ENCODE peak calls at places on chromosomes 3 and 15, in five cellular contexts. E is hepatocyte, A is GM23248, J is neural progenitor cell, C is PC-3. F is an unnamed sample.

GRCh38 chr3:12766541-12766940 is 7.5 kb upstream of the TMEM40 start:
- DNase-seq in E (no peak), J (no peak), A (no peak), C (no peak), F (no peak)

GRCh38 chr3:64548200-64548889 is 139.5 kb downstream of the ADAMTS9 start:
- DNase-seq in A (peak; percentile 16), J (no peak), E (peak; percentile 43), C (no peak), F (no peak)

GRCh38 chr15:92797168-92798052 is 102.7 kb upstream of the CHD2 start:
- DNase-seq in A (peak; percentile 82), E (peak; percentile 91), C (peak; percentile 94), J (peak; percentile 89), F (peak; percentile 84)

GRCh38 chr3:159257954-159258353 is 456.1 kb downstream of the MFSD1 start:
- DNase-seq in C (no peak), A (no peak), J (no peak), E (no peak), F (no peak)

GRCh38 chr3:29668233-29668632 is 387.4 kb downstream of the RBMS3 start:
- DNase-seq in E (no peak), C (peak; percentile 29), J (no peak), A (no peak), F (no peak)

GRCh38 chr15:52252781-52253180 is 42.8 kb downstream of the MYO5C start:
- DNase-seq in J (no peak), A (peak; percentile 96), C (peak; percentile 93), E (peak; percentile 57), F (no peak)

GRCh38 chr3:38370861-38371260 is 24.3 kb downstream of the XYLB start:
- DNase-seq in J (no peak), E (no peak), C (no peak), A (no peak), F (no peak)

GRCh38 chr3:15535757-15536156 is 14.3 kb upstream of the COLQ start:
- DNase-seq in E (no peak), A (peak; percentile 48), C (peak; percentile 19), J (no peak), F (no peak)

GRCh38 chr3:87834327-87834726 is 224.5 kb downstream of the CGGBP1 start:
- DNase-seq in A (no peak), J (no peak), E (no peak), C (no peak), F (no peak)

GRCh38 chr15:70522323-70522966 is 240.9 kb downstream of the UACA start:
- DNase-seq in C (no peak), J (no peak), A (no peak), E (no peak), F (no peak)

GRCh38 chr3:11847607-11848006 is 922 bp upstream of the TAMM41 start:
- DNase-seq in A (peak; percentile 3), C (peak; percentile 37), J (no peak), E (no peak), F (peak; percentile 21)

GRCh38 chr3:115217678-115218451 is 70.8 kb upstream of the ZBTB20 start:
- DNase-seq in J (peak; percentile 70), C (peak; percentile 72), A (peak; percentile 91), E (peak; percentile 75), F (peak; percentile 68)

GRCh38 chr15:73755481-73755880 is 2.3 kb upstream of the INSYN1 start:
- DNase-seq in E (no peak), J (no peak), C (no peak), A (no peak), F (no peak)

GRCh38 chr15:67063689-67064606 is 1.5 kb upstream of the SMAD3 start:
- DNase-seq in C (no peak), E (peak; percentile 81), A (no peak), J (peak; percentile 79), F (no peak)

GRCh38 chr3:189188466-189188865 is 16.7 kb downstream of the TPRG1 start:
- DNase-seq in E (peak; percentile 66), A (no peak), J (no peak), C (peak; percentile 48), F (no peak)

GRCh38 chr3:48417529-48418108 is 12.3 kb downstream of the PLXNB1 start:
- DNase-seq in C (no peak), E (no peak), A (no peak), J (no peak), F (no peak)

GRCh38 chr3:66036586-66037061 is 2.1 kb downstream of the MAGI1 start:
- DNase-seq in E (peak; percentile 39), C (no peak), A (peak; percentile 19), J (peak; percentile 61), F (no peak)

GRCh38 chr15:74036271-74037170 is 42.0 kb downstream of the PML start:
- DNase-seq in A (peak; percentile 79), C (peak; percentile 69), J (peak; percentile 82), E (peak; percentile 79), F (no peak)

GRCh38 chr3:152488449-152488848 is 219.7 kb downstream of the MBNL1 start:
- DNase-seq in C (no peak), J (no peak), A (no peak), E (no peak), F (no peak)

GRCh38 chr15:29942144-29942543 is 119.9 kb upstream of the TJP1 start:
- DNase-seq in C (peak; percentile 35), J (peak; percentile 24), A (peak; percentile 19), E (no peak), F (no peak)

GRCh38 chr3:81788044-81788443 is 26.6 kb upstream of the GBE1 start:
- DNase-seq in J (no peak), E (no peak), A (no peak), C (no peak), F (no peak)

GRCh38 chr3:120853416-120853815 is 54.6 kb upstream of the STXBP5L start:
- DNase-seq in C (no peak), E (no peak), A (no peak), J (no peak), F (no peak)

GRCh38 chr3:120852412-120852811 is 55.6 kb upstream of the STXBP5L start:
- DNase-seq in J (no peak), C (no peak), A (no peak), E (no peak), F (no peak)

GRCh38 chr3:120846073-120846472 is 61.9 kb upstream of the STXBP5L start:
- DNase-seq in A (no peak), C (no peak), J (peak; percentile 75), E (no peak), F (no peak)

GRCh38 chr3:120850326-120851295 is 57.4 kb upstream of the STXBP5L start:
- DNase-seq in J (no peak), A (peak; percentile 81), C (no peak), E (no peak), F (no peak)

DNA sequence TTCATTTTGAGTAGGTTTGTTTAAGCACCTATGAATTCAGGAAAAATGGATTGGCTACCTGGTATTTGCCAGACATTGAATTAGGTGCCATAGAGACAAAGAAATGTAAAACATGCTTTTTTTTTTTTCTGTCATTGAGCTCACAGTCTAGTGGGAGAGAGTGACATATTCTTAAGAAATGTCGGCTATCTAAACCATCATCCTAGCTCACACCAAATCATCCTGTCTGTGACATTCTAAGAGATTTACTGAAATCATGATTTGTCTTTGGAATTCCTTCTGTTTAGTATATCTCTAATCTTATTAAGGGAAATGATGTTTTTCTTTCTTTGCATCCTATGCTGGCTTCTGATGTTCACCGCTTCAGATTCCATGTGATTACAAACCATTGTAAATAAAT is 59.5 kb upstream of the STXBP5L start:
- DNase-seq in C (no peak), E (no peak), J (no peak), A (no peak), F (no peak)
- H2AFZ ChIP-seq in C (no peak overlapping the region), E (no peak overlapping the region), J (no peak overlapping the region), A (no peak overlapping the region), F (no peak overlapping the region)

DNA sequence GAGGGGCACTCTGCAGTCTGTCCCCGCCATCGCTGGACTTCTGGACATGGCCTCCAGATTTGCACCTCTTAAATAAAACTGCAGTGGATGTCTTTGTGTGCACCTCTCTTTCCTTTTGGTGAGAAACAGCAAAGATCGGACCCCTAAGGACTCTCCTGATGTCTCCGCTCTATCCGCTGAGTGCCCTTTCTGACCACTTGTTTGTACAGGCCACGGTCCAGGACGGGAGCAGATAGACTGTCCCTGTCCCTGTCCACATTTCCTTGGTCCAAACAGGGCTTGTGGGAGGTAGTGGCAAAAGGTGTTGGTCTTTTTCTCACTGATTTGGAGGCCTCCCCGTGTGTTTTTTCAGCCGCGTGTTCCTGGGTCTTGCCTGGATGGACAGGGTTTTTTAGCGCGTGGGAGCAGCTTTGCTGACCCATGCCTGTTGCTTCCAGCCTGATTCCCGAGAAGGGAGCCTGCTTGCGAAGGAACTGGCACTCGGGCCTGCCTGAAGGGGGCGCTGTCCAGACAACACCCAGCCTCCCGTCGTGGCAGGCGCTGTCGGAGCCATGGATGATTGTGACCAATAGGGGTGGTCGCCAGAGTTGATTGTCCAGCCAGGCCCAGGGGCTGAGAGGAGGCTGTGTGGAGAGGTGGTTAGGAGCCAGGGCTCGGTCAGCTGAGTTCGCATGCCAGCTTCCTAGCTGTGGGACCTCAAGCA is 13.2 kb upstream of the STAB1 start:
- DNase-seq in E (no peak), C (no peak), A (peak; percentile 43), J (peak; percentile 80), F (no peak)
- TF ChIP-seq EZH2phosphoT487 in E (no peak), C (no peak), A (no peak), J (no peak), F (no peak)

DNA sequence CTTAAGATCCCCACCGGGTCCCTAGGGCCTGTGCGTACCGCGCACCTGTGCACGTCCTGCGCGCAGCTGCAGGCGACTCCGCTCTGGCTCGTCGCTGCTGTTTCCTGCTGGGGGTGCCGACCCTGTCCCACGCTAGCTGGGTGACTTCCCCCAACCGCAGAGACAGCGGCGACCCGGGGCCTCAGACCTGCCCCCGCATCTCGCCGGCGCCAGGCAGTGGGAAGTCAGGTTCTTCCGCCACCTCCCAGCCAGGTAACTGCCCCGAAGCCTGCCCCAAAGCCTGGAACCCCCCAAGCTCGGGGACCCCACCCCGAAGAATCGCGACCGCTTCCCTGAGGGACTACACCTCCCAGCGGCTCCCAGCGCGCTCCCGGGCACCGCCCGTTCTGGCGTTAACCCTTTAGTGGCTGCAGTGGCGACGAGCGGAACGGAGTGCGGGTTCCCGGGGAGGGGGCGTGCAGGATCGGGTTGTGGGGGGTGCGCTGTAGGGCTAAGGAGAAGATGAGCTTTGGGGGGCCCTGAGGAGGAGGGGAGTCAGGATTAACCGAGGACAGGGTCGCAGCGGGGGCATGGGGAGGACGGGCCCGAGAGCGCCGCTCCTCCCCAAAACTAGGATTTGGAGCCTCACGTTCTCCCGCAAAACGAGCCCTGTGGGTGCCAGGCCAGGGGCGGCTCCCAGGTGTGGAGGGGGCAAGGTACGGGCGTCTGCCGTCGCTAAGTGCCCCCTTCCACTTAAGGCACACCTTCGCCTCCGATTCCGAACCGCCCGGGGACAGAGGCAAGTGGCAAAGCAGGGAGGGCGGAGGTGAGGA is 589 bp downstream of the NEIL1 start:
- DNase-seq in A (peak; percentile 60), J (peak; percentile 71), C (peak; percentile 32), E (peak; percentile 75), F (peak; percentile 56)
- H3K27ac ChIP-seq in A (no peak overlapping the region), J (no peak overlapping the region), C (no peak overlapping the region), E (peak overlapping the region; percentile 33), F (peak overlapping the region; percentile 38)

GRCh38 chr15:34216527-34217270 is 6.8 kb upstream of the KATNBL1 start:
- DNase-seq in C (peak; percentile 57), E (no peak), A (no peak), J (no peak), F (no peak)
- H2AFZ ChIP-seq in C (no peak overlapping the region), E (no peak overlapping the region), A (no peak overlapping the region), J (no peak overlapping the region), F (no peak overlapping the region)

GRCh38 chr3:118144919-118145318 is 889.7 kb downstream of the IGSF11 start:
- DNase-seq in E (no peak), C (no peak), J (peak; percentile 8), A (no peak), F (peak; percentile 93)
- TF ChIP-seq EZH2phosphoT487 in E (no peak), C (no peak), J (no peak), A (no peak), F (no peak)

GRCh38 chr15:41256103-41256502 is 25.0 kb downstream of the CHP1 start:
- DNase-seq in C (no peak), J (no peak), E (no peak), A (no peak), F (no peak)
- H3K27ac ChIP-seq in C (no peak overlapping the region), J (no peak overlapping the region), E (peak overlapping the region; percentile 33), A (no peak overlapping the region), F (no peak overlapping the region)

GRCh38 chr15:96538506-96538905 is 208.0 kb downstream of the NR2F2 start:
- DNase-seq in A (no peak), J (peak; percentile 56), E (no peak), C (no peak), F (no peak)
- H2AFZ ChIP-seq in A (no peak overlapping the region), J (peak overlapping the region; percentile 59), E (no peak overlapping the region), C (no peak overlapping the region), F (no peak overlapping the region)

F was measured in MM.1S.